ENCODE peak calls at places on chromosomes 1 and 21, in seven cellular contexts. O is fibroblast of villous mesenchyme, X is ovary, D is BJ, H is AG04450, V is right lobe of liver, E is pancreas. B is an unnamed sample.

GRCh38 chr1:145804235-145805045 is 19.5 kb downstream of the RNF115 start:
- DNase-seq in O (no peak), X (no peak), D (no peak), H (no peak), V (no peak), E (no peak), B (no peak)

GRCh38 chr1:78677788-78678187 is 28.2 kb downstream of the IFI44 start:
- DNase-seq in O (no peak), X (no peak), D (no peak), H (no peak), V (no peak), E (no peak), B (no peak)

GRCh38 chr21:42075686-42076471 is 4.8 kb downstream of the UMODL1 start:
- DNase-seq in O (no peak), X (no peak), D (no peak), H (no peak), V (no peak), E (no peak), B (no peak)

GRCh38 chr1:245475116-245475515 is 320.3 kb downstream of the KIF26B start:
- DNase-seq in O (peak; percentile 16), X (no peak), D (no peak), H (peak; percentile 6), V (no peak), E (no peak), B (peak; percentile 42)

GRCh38 chr1:116878804-116879477 is 30.8 kb upstream of the PTGFRN start:
- DNase-seq in O (peak; percentile 28), X (peak; percentile 44), D (no peak), H (no peak), V (no peak), E (no peak), B (peak; percentile 43)

GRCh38 chr1:232183266-232183800 is 446.6 kb downstream of the SIPA1L2 start:
- DNase-seq in O (no peak), X (no peak), D (no peak), H (no peak), V (no peak), E (no peak), B (no peak)

GRCh38 chr1:245583575-245584330 is 429.0 kb downstream of the KIF26B start:
- DNase-seq in O (peak; percentile 31), X (no peak), D (no peak), H (no peak), V (no peak), E (no peak), B (peak; percentile 24)

GRCh38 chr1:108513114-108513513 is 46.8 kb upstream of the EEIG2 start:
- DNase-seq in O (no peak), X (no peak), D (no peak), H (no peak), V (no peak), E (no peak), B (no peak)

GRCh38 chr1:181479137-181479745 is 4.1 kb upstream of the CACNA1E start:
- DNase-seq in O (peak; percentile 65), X (peak; percentile 40), D (peak; percentile 4), H (peak; percentile 27), V (peak; percentile 59), E (peak; percentile 30), B (peak; percentile 81)

GRCh38 chr1:147541672-147542548 is 609 bp downstream of the BCL9 start:
- DNase-seq in O (peak; percentile 48), X (peak; percentile 76), D (no peak), H (no peak), V (peak; percentile 65), E (peak; percentile 52), B (peak; percentile 23)

GRCh38 chr1:226980565-226981385 is 40.7 kb downstream of the COQ8A start:
- DNase-seq in O (no peak), X (peak; percentile 42), D (no peak), H (no peak), V (peak; percentile 94), E (no peak), B (no peak)

GRCh38 chr1:202708456-202709275 is 1.6 kb downstream of the SYT2 start:
- DNase-seq in O (no peak), X (peak; percentile 35), D (no peak), H (no peak), V (no peak), E (no peak), B (no peak)

GRCh38 chr1:202706851-202707250 is 3.4 kb downstream of the SYT2 start:
- DNase-seq in O (no peak), X (no peak), D (no peak), H (no peak), V (no peak), E (no peak), B (no peak)

GRCh38 chr1:202711949-202712635 is 1.8 kb upstream of the SYT2 start:
- DNase-seq in O (no peak), X (peak; percentile 15), D (no peak), H (no peak), V (no peak), E (no peak), B (no peak)

GRCh38 chr1:202710070-202711025 is at the start of gene SYT2:
- DNase-seq in O (peak; percentile 7), X (peak; percentile 87), D (no peak), H (no peak), V (no peak), E (peak; percentile 28), B (no peak)

DNA sequence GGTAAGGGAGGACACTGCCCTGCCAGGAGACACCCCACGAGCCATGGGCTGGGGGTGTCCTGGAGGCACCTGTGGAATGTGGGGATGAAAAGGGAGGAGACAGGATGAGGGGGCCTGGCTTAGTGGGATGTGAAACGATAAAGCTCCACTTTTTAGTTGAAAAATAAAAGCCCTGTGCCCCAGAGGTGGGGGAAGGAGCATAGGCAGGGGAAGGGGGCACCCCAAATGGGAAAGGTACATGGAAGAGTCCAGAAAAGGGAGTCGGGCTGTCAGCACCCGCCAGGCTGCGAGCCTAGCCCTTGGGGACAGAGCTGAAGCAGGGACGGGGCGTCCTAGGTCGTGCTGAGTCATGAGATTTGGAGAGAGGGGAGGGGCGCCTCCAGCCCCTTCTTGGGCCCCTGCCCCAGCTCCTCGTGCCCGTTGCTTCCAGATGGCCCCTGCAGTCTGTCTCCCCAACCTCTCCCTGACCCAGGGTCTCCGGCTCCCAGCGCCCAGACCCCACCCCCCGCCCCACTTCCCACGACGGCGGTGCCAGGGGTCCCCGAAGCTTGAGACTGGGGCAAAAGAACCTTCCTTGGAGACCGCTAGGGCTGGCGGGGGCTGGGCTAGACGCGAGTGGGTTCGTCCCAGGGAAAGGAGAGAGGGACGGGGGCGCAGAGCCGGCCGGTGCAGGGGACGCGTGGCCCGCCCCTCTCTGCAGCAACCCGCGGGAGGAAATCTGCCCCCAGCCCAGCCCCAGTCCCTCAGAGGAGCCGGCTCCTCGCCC is 795 bp downstream of the SYT2 start:
- DNase-seq in O (no peak), X (peak; percentile 45), D (no peak), H (no peak), V (no peak), E (no peak), B (no peak)
- TF ChIP-seq CTCF in O (no peak), X (no peak), D (no peak), H (no peak), V (no peak), E (no peak), B (no peak)

GRCh38 chr1:1538334-1538733 is 2.1 kb downstream of the TMEM240 start:
- DNase-seq in O (no peak), X (no peak), D (no peak), H (no peak), V (peak; percentile 51), E (no peak), B (no peak)

GRCh38 chr1:1539310-1540014 is 962 bp downstream of the TMEM240 start:
- DNase-seq in O (peak; percentile 47), X (peak; percentile 76), D (no peak), H (no peak), V (peak; percentile 54), E (no peak), B (peak; percentile 44)

GRCh38 chr1:1538989-1539309 is 1.5 kb downstream of the TMEM240 start:
- DNase-seq in O (no peak), X (no peak), D (no peak), H (no peak), V (no peak), E (no peak), B (no peak)

GRCh38 chr1:1540817-1541628 is 599 bp upstream of the TMEM240 start:
- DNase-seq in O (no peak), X (no peak), D (no peak), H (no peak), V (peak; percentile 59), E (no peak), B (no peak)

DNA sequence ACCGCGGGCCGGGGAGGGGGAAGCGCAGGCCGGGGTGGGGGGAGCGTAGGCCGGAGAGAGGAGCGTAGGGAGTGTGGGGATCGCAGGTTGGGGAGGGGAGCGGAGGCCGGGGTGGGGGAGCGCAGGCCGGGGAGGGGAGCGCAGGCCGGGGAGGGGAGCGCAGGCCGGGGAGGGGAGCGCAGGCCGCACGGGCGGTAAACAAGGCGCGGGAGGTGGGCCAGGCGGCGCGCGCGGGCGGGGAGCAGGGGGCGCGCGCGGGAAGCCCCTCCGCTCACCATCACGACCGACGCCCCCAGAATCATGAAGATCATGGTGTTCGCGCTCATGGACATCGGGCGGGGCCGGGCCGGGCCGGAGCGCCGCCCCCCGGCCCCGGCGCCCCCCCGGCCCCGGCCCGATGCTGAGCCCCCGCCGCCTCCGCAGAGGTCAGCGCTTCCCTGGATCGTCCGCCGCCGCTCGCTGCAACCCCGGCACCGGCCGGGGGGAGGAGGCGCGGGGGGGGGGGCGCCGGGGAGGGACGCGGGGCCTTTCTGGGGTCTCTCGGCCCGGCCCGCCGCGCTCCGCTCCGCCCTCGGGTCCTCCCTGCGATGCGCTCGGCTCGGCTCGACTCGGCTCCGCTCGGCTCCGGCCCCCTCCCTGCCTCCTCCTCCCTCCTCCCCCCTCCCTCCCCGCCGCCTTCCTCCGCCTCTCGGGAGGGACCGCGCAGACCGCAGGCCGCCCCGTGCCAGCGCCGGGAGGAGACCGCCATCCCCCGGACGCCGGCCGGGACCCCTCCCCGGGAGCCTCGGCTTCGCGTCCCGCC is at the start of gene TMEM240:
- DNase-seq in O (peak; percentile 79), X (peak; percentile 91), D (peak; percentile 8), H (peak; percentile 32), V (peak; percentile 65), E (peak; percentile 50), B (peak; percentile 72)
- H3K4me3 ChIP-seq in O (peak within 1 kb of the TSS; percentile 62), X (peak within 1 kb of the TSS; percentile 57), D (peak within 1 kb of the TSS; percentile 66), H (peak within 1 kb of the TSS; percentile 69), V (peak within 1 kb of the TSS; percentile 44), E (peak within 1 kb of the TSS; percentile 36), B (peak within 1 kb of the TSS; percentile 51)

GRCh38 chr1:26285366-26286063 is 5.6 kb downstream of the SH3BGRL3 start:
- DNase-seq in O (no peak), X (no peak), D (no peak), H (no peak), V (no peak), E (no peak), B (no peak)
- TF ChIP-seq CTCF in O (peak; percentile 53), X (no peak), D (peak; percentile 23), H (peak; percentile 34), V (peak; percentile 15), E (peak; percentile 10), B (peak; percentile 36)

GRCh38 chr1:178060789-178061556 is 32.9 kb upstream of the RASAL2 start:
- DNase-seq in O (peak; percentile 69), X (no peak), D (peak; percentile 64), H (no peak), V (no peak), E (peak; percentile 62), B (peak; percentile 97)
- H3K4me3 ChIP-seq in O (no peak overlapping the region), X (no peak overlapping the region), D (no peak overlapping the region), H (peak overlapping the region; percentile 14), V (no peak overlapping the region), E (no peak overlapping the region), B (no peak overlapping the region)

B was measured in fibroblast of mammary gland.